ENCODE peak calls at places on chromosomes 7 and 10, in five cellular contexts. L, I, X, O and Z are unnamed samples.

GRCh38 chr10:86371116-86371515 is 4.5 kb upstream of the GRID1 start:
- DNase-seq in I (no peak), X (no peak), O (no peak), L (no peak), Z (no peak)

GRCh38 chr7:16786257-16786656 is 18.5 kb downstream of the AGR2 start:
- DNase-seq in X (no peak), O (no peak), L (no peak), I (no peak), Z (no peak)

GRCh38 chr7:141671705-141672496 is 30.1 kb downstream of the DENND11 start:
- DNase-seq in L (no peak), I (no peak), O (no peak), X (no peak), Z (no peak)

GRCh38 chr10:98642281-98642680 is 195.5 kb upstream of the HPS1 start:
- DNase-seq in I (no peak), O (no peak), X (no peak), L (no peak), Z (no peak)

GRCh38 chr7:17946591-17946990 is 6.3 kb upstream of the SNX13 start:
- DNase-seq in L (no peak), I (no peak), X (no peak), O (no peak), Z (no peak)

GRCh38 chr7:82595176-82595575 is 151.6 kb upstream of the CACNA2D1 start:
- DNase-seq in I (no peak), L (no peak), O (no peak), X (no peak), Z (no peak)

GRCh38 chr7:155980841-155981240 is 168.6 kb upstream of the SHH start:
- DNase-seq in X (no peak), O (no peak), I (no peak), L (no peak), Z (no peak)

GRCh38 chr7:37285701-37286475 is 162.8 kb downstream of the ELMO1 start:
- DNase-seq in O (no peak), X (no peak), I (no peak), L (no peak), Z (no peak)

GRCh38 chr7:85773116-85773783 is 586.4 kb upstream of the SEMA3D start:
- DNase-seq in O (no peak), I (no peak), L (no peak), X (no peak), Z (no peak)

GRCh38 chr7:156105337-156106106 is 293.3 kb upstream of the SHH start:
- DNase-seq in O (no peak), I (no peak), L (no peak), X (no peak), Z (no peak)

GRCh38 chr7:117283779-117284178 is 39.1 kb downstream of the WNT2 start:
- DNase-seq in I (no peak), X (no peak), L (no peak), O (no peak), Z (no peak)

GRCh38 chr10:23695825-23696420 is 257.0 kb downstream of the OTUD1 start:
- DNase-seq in L (no peak), O (no peak), X (no peak), I (no peak), Z (no peak)

GRCh38 chr10:97961979-97962378 is 68.4 kb downstream of the CRTAC1 start:
- DNase-seq in L (no peak), X (no peak), O (no peak), I (no peak), Z (no peak)

GRCh38 chr7:66306243-66306642 is 101.1 kb downstream of the TPST1 start:
- DNase-seq in O (no peak), I (peak; percentile 45), L (no peak), X (no peak), Z (no peak)

GRCh38 chr7:156504687-156505545 is 135.7 kb upstream of the RNF32 start:
- DNase-seq in X (peak; percentile 63), O (no peak), L (no peak), I (no peak), Z (no peak)

GRCh38 chr10:11525503-11525902 is 85.9 kb downstream of the USP6NL start:
- DNase-seq in L (no peak), I (no peak), O (no peak), X (no peak), Z (no peak)

GRCh38 chr7:55593172-55593514 is 20.8 kb upstream of the VOPP1 start:
- DNase-seq in O (no peak), L (no peak), I (no peak), X (no peak), Z (peak; percentile 15)

GRCh38 chr7:143974457-143974856 is 19.8 kb downstream of the OR2F1 start:
- DNase-seq in O (no peak), L (no peak), X (peak; percentile 70), I (no peak), Z (no peak)

GRCh38 chr10:17344206-17344605 is 110.2 kb downstream of the ST8SIA6 start:
- DNase-seq in O (no peak), I (no peak), L (no peak), X (no peak), Z (no peak)

GRCh38 chr7:24213311-24213710 is 70.7 kb upstream of the NPY start:
- DNase-seq in X (no peak), I (no peak), L (no peak), O (no peak), Z (no peak)

GRCh38 chr7:113283861-113284260 is 165.5 kb upstream of the SMIM30 start:
- DNase-seq in L (no peak), I (no peak), X (no peak), O (no peak), Z (no peak)

GRCh38 chr10:77501152-77501845 is 136.3 kb downstream of the KCNMA1 start:
- DNase-seq in O (no peak), X (no peak), L (no peak), I (peak; percentile 41), Z (no peak)

DNA sequence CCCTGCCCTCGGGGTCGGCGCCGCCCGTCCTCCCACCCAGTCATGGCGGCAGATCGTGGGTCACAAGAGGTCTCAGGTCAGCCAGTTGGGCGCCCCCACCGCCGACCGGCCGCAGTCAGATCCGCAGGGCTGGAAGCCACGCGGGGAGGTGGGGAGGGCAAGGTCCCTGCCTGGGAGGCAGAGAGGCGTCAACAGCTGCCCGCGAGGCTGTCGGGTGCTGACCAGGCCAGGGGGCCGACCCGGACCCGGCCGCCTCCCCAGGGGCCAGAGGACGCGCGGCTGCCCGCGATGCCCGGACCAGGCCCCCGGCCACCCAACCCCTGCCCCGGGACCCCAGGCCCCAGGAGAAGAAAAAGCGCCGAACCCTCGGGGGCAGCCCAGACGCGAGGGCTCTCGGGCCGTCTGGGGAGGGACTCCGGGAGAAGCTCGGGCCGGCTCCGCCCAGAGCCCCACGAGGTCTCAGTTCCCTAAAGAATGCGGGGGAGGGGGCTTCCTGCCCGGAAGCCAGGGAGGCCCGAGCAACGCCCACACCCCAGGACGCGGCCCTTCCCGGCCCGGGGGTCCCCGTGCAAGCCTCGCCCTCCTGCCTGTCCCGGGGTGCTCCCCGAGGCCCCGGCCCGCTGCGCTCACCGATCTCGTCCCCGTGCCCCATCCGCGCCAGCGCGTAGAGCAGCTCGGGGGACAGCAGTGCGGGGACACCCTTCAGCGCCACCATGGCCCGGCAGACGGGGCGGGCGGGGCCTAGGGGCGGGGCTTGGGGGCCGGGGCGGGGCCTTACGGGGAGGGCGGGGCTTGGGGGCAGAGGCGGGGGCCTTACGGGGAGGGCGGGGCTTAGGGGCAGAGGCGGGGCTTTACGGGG is at the start of gene FUOM:
- DNase-seq in L (peak; percentile 67), I (peak; percentile 7), O (no peak), X (peak; percentile 79), Z (peak; percentile 73)
- TF ChIP-seq JUND in L (no peak), I (no peak), O (no peak), X (no peak), Z (no peak)

GRCh38 chr10:89690027-89690426 is 11.4 kb upstream of the KIF20B start:
- DNase-seq in I (no peak), X (no peak), O (no peak), L (no peak), Z (no peak)

GRCh38 chr10:89683911-89684310 is 17.5 kb upstream of the KIF20B start:
- DNase-seq in I (no peak), O (no peak), X (no peak), L (no peak), Z (no peak)

GRCh38 chr10:89679986-89680385 is 21.4 kb upstream of the KIF20B start:
- DNase-seq in I (no peak), L (no peak), X (no peak), O (peak; percentile 23), Z (no peak)

GRCh38 chr10:89685932-89686331 is 15.5 kb upstream of the KIF20B start:
- DNase-seq in X (no peak), O (no peak), L (no peak), I (no peak), Z (no peak)

GRCh38 chr10:89684604-89685003 is 16.8 kb upstream of the KIF20B start:
- DNase-seq in I (no peak), L (no peak), X (no peak), O (no peak), Z (no peak)
- TF ChIP-seq ATF3 in I (no peak), L (no peak), X (no peak), O (no peak), Z (no peak)

DNA sequence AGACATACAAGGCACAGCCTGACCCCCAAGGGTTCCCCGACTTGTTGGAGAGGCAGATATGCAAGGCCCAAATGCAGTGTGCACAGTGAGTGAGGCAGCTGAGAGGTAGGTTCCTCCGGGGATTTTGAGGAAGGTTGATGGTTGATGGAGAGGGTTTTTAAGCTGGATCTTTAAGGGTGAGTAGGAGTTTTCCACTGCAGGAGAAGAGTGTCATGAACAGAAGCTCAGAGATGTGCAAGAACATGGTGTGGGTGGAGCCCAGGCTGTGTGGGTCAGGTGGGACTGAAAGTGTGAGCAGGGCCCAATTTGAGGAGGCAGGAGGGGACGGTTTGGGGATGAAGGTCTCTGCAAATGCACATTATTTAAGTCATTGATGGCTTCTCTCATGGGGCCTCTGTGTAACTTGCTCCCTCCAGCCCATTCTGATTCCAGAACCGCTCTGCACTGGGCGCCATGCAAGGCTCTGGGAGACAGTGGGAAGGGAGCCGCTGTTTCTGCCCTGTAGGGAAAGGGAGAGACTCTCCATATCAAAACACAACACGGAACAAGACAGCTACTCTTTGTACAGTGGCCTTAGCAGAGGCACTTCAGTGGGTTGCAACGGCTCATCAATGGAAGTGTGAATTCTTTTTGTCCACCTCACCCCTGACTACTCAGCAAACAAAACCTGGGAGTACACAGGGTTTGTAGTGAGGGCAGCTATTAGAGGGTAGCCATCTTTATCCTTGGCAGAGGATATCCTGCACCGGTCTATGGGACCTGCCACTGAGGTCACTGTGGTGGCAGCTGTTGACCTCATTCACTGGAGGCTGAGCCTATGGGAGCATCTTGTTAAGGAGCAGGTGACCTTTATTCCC is 29.7 kb downstream of the RAMP3 start:
- DNase-seq in X (no peak), I (no peak), L (no peak), O (no peak), Z (peak; percentile 5)
- TF ChIP-seq JUND in X (no peak), I (no peak), L (no peak), O (no peak), Z (no peak)

GRCh38 chr7:45236666-45237065 is 79.1 kb downstream of the RAMP3 start:
- DNase-seq in I (no peak), O (no peak), L (no peak), X (no peak), Z (no peak)
- TF ChIP-seq ATF3 in I (no peak), O (no peak), L (no peak), X (no peak), Z (no peak)

GRCh38 chr10:84524435-84524834 is 196.0 kb downstream of the CCSER2 start:
- DNase-seq in L (no peak), O (no peak), X (no peak), I (no peak), Z (no peak)
- TF ChIP-seq JUND in L (no peak), O (no peak), X (no peak), I (no peak), Z (no peak)